ENCODE peak calls at places on chromosomes 16 and 17, in five cellular contexts. O is spleen, B is Caco-2, U is lung, W is breast epithelium. S is an unnamed sample.

GRCh38 chr17:45332989-45333701 is 16.3 kb upstream of the MAP3K14 start:
- DNase-seq in B (no peak), W (no peak), O (no peak), U (no peak), S (no peak)

GRCh38 chr17:348692-349425 is 3.7 kb downstream of the RPH3AL start:
- DNase-seq in W (no peak), U (peak; percentile 63), B (no peak), O (peak; percentile 45), S (peak; percentile 13)

GRCh38 chr16:83623091-83623730 is 184.6 kb upstream of the HSBP1 start:
- DNase-seq in W (no peak), B (no peak), U (no peak), O (no peak), S (no peak)

GRCh38 chr17:77778636-77779524 is 179.6 kb upstream of the TNRC6C start:
- DNase-seq in O (no peak), U (peak; percentile 39), B (no peak), W (peak; percentile 74), S (peak; percentile 37)

GRCh38 chr17:12591336-12591735 is 74.4 kb upstream of the MYOCD start:
- DNase-seq in B (no peak), O (no peak), U (no peak), W (no peak), S (no peak)

GRCh38 chr16:3582276-3583165 is 5.3 kb upstream of the NLRC3 start:
- DNase-seq in O (no peak), U (no peak), W (no peak), B (no peak), S (no peak)

GRCh38 chr17:40552806-40553693 is 12.2 kb downstream of the CCR7 start:
- DNase-seq in B (no peak), U (peak; percentile 17), O (peak; percentile 71), W (peak; percentile 84), S (no peak)

GRCh38 chr17:60330731-60331130 is 61.2 kb downstream of the USP32 start:
- DNase-seq in U (no peak), W (no peak), O (no peak), B (no peak), S (no peak)

GRCh38 chr17:49390548-49391324 is 23.9 kb downstream of the PHB1 start:
- DNase-seq in O (peak; percentile 86), B (no peak), U (peak; percentile 41), W (no peak), S (peak; percentile 52)

GRCh38 chr16:50902457-50902856 is 160.6 kb downstream of the CYLD start:
- DNase-seq in O (no peak), U (no peak), W (no peak), B (no peak), S (no peak)
- TF ChIP-seq CTCF in O (no peak), U (no peak), W (no peak), B (peak; percentile 21), S (no peak)

DNA sequence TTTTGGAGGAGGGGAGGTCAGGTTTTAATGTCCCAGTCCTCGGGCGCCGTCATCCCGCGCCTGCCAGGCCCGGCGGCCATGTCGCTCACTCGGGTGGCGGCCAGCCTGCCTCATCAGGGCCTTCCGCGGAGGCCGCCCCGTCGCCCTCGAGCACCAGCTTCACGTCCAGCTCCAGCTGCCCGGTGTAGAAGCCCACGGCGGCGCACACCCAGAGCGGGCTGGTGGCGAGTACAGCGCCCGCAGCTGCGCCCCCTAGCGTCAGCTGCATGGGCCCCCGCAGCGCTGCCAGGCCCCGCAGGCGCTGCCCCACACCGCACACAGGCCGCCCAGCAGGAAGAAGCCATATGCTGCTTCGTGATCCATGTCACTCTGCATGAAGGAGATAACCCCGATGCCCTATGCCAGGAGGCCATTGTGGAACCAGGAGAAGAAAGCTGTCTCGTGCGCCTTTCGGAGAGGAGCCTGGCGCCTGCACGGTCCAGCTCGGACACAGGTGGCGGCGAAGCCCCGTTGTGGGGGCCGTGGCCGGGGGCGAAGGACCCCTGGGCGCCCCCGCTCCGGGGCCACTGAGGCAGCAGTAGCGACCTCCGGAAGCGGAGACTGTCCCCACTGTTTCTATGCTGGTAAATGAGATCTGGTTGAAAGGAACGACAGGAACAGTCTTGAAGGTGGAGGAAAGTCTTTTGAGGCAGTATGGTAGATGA is 9.6 kb downstream of the AP2B1 start:
- DNase-seq in O (no peak), W (no peak), B (no peak), U (no peak), S (no peak)
- TF ChIP-seq CTCF in O (no peak), W (no peak), B (no peak), U (no peak), S (no peak)

DNA sequence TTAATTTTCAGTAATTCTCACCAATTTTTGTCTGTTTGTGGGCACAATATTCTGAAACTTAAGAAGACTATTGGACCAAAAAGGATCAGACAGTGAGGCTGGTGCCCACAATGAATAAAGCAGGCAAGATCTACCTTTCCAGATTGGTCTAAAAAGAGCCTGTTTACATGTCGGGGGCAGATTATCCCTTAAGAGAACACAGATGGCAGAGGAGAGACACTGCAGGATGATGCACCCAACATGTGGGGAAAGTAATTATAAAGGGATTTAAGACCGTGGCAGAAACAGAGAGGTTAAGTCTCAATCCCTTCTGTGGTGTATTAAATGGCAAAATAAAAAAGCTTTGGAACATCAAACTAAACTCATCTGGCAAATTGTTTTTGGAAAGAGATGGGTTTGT is 331.8 kb upstream of the CDH11 start:
- DNase-seq in W (no peak), U (no peak), O (no peak), B (no peak), S (no peak)
- TF ChIP-seq CTCF in W (no peak), U (no peak), O (no peak), B (no peak), S (no peak)

DNA sequence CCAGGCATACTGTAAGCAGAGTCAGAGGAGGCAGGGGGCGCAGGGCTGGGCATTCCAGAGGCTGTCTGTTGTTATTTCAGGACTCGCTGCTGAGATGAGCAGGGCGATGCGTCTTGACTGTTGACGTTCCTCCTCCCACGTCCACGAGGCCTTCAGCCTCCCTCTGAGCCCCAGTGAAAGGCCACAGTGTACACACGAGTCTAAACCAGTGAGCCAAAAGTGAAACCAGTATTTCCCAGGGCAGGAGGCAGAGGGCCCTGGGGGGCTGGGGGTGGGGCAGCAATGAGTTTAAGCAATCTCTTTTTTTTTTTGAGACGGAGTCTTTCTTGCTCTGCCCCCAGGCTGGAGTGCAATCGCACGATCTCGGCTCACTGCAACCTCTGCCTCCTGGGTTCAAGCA is 21.5 kb downstream of the SMTNL2 start:
- DNase-seq in O (no peak), B (peak; percentile 28), W (peak; percentile 43), U (no peak), S (no peak)
- TF ChIP-seq CTCF in O (no peak), B (no peak), W (no peak), U (no peak), S (no peak)

GRCh38 chr17:4958102-4958501 is 7.2 kb downstream of the ENO3 start:
- DNase-seq in U (no peak), W (no peak), B (no peak), O (no peak), S (no peak)

GRCh38 chr17:4959261-4959965 is 8.2 kb downstream of the SPAG7 start:
- DNase-seq in U (no peak), O (no peak), B (no peak), W (no peak), S (no peak)

GRCh38 chr17:4953461-4953961 is 2.6 kb downstream of the ENO3 start:
- DNase-seq in U (no peak), B (no peak), W (no peak), O (no peak), S (no peak)

GRCh38 chr17:4955091-4955490 is 4.2 kb downstream of the ENO3 start:
- DNase-seq in O (no peak), B (no peak), W (no peak), U (no peak), S (no peak)

DNA sequence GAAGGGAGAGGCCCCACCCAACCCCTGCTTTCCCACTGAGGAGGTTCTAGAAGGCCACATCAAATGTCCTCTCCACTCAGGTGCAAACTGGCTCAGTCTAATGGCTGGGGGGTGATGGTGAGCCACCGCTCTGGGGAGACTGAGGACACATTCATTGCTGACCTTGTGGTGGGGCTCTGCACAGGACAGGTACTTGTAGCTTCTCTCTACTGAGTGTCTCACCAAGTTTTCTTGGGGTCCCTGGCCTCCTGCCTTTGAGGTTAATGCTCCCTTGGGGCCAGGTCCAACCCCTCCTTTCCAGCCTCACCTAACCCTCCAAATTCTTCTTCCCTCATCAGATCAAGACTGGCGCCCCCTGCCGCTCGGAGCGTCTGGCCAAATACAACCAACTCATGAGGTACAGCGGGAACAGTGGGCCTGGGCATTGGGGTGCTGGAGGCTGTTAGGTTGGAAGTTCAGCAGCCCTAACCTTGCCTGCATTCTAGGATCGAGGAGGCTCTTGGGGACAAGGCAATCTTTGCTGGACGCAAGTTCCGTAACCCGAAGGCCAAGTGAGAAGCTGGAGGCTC is 5.7 kb downstream of the ENO3 start:
- DNase-seq in U (no peak), W (no peak), O (no peak), B (no peak), S (no peak)
- TF ChIP-seq CTCF in U (no peak), W (no peak), O (peak; percentile 32), B (no peak), S (no peak)

GRCh38 chr17:50507871-50508572 is at the start of gene MYCBPAP:
- DNase-seq in O (peak; percentile 93), U (peak; percentile 66), W (peak; percentile 60), B (peak; percentile 92), S (peak; percentile 88)
- TF ChIP-seq CTCF in O (peak; percentile 23), U (no peak), W (no peak), B (peak; percentile 35), S (no peak)

GRCh38 chr16:20806168-20807050 is at the start of the genes ERI2 and REXO5:
- DNase-seq in B (peak; percentile 92), U (peak; percentile 92), W (peak; percentile 86), O (peak; percentile 91), S (peak; percentile 94)
- TF ChIP-seq CTCF in B (peak; percentile 53), U (no peak), W (peak; percentile 7), O (peak; percentile 31), S (peak; percentile 56)

DNA sequence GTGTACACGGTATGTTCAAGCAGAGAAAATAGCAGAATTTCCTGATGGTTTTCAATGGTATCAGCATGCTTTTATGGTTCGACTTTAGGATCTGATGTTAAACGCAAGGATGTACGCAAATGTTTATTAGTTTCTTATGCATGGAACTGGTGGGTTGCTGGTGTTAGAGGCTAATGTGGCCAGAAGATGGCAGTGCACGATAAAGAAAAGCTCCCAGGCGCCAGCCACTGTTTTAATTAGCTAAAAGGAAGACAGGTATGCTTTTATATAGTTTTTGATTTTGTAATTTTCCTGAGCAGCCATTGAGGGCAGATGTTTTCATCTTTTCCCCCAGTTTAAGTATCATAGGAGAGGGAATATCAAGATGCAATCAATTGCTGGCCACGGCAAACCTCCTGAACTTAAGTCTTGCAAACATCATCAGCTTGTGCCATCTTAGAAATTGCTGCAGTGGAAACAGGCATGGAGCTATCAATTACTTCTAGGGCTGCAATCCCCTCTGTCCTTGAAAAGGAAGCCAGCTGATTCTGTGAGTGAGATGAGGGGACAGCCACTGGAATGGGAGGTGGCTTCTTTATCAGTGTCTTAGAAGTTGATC is 648.5 kb upstream of the RBFOX1 start:
- DNase-seq in W (no peak), O (no peak), B (peak; percentile 36), U (no peak), S (peak; percentile 45)
- TF ChIP-seq CTCF in W (peak; percentile 29), O (no peak), B (peak; percentile 59), U (no peak), S (peak; percentile 54)

S was measured in Calu3.